ENCODE peak calls at places on chromosomes 1 and 21, in four cellular contexts. X is PC-9, Q is neural progenitor cell, P is psoas muscle. Z is an unnamed sample. For H3K4me1, the result is how much of the 10 kb centered on the place peaks cover.

GRCh38 chr1:190320952-190321351 is 156.7 kb downstream of the BRINP3 start:
- DNase-seq in X (no peak), Q (peak), P (no peak), Z (no peak)

GRCh38 chr21:31557956-31558838 is 101.3 kb upstream of the SOD1 start:
- DNase-seq in P (peak), X (peak), Q (peak), Z (no peak)

GRCh38 chr1:47682198-47682597 is 244.4 kb downstream of the FOXD2 start:
- DNase-seq in X (no peak), Q (no peak), P (no peak), Z (peak)

GRCh38 chr1:237590381-237590780 is 300.3 kb downstream of the ZP4 start:
- DNase-seq in P (no peak), Q (no peak), X (no peak), Z (no peak)

GRCh38 chr1:119632103-119632490 is 16.0 kb downstream of the ZNF697 start:
- DNase-seq in X (peak), P (no peak), Q (no peak), Z (no peak)

GRCh38 chr1:153415850-153416570 is at the start of gene S100A7A:
- DNase-seq in X (no peak), Q (no peak), P (no peak), Z (peak)

GRCh38 chr1:226990133-226990716 is 50.1 kb downstream of the COQ8A start:
- DNase-seq in Q (no peak), P (peak), X (no peak), Z (no peak)

GRCh38 chr1:93976711-93977328 is 67.6 kb upstream of the GCLM start:
- DNase-seq in X (no peak), P (no peak), Q (no peak), Z (no peak)

GRCh38 chr1:163055531-163055930 is 13.6 kb upstream of the RGS4 start:
- DNase-seq in X (no peak), Q (no peak), P (no peak), Z (no peak)

GRCh38 chr1:6448749-6449631 is 17.0 kb downstream of the TNFRSF25 start:
- DNase-seq in X (no peak), P (no peak), Q (peak), Z (no peak)

GRCh38 chr1:184463680-184464079 is 76.9 kb downstream of the C1orf21 start:
- DNase-seq in X (no peak), Q (no peak), P (no peak), Z (no peak)

GRCh38 chr1:46630719-46631118 is 14.1 kb upstream of the MOB3C start:
- DNase-seq in Q (no peak), X (no peak), P (no peak), Z (no peak)

GRCh38 chr1:203128691-203129500 is 1.4 kb downstream of the ADORA1 start:
- DNase-seq in P (no peak), Q (no peak), X (no peak), Z (peak)

GRCh38 chr1:152917794-152918193 is 9.4 kb downstream of the IVL start:
- DNase-seq in P (no peak), X (no peak), Q (no peak), Z (no peak)

GRCh38 chr1:20373764-20374163 is 83.1 kb downstream of the VWA5B1 start:
- DNase-seq in X (no peak), Q (peak), P (no peak), Z (no peak)

GRCh38 chr1:234862360-234862943 is 252.5 kb upstream of the IRF2BP2 start:
- DNase-seq in Q (no peak), P (no peak), X (no peak), Z (no peak)

GRCh38 chr1:245840971-245841370 is 666.1 kb downstream of the SMYD3 start:
- DNase-seq in Q (no peak), X (no peak), P (no peak), Z (no peak)

GRCh38 chr1:32724678-32725594 is 22.4 kb upstream of the SYNC start:
- DNase-seq in X (peak), Q (peak), P (peak), Z (peak)

GRCh38 chr1:66374561-66375111 is 159.3 kb upstream of the SGIP1 start:
- DNase-seq in P (no peak), X (no peak), Q (no peak), Z (no peak)

GRCh38 chr1:186420311-186420710 is 40.6 kb downstream of the PDC start:
- DNase-seq in Q (no peak), P (no peak), X (no peak), Z (no peak)
- H3K4me1 ChIP-seq in Q (under half), P (under half), X (under half), Z (under half)

GRCh38 chr1:64581786-64582185 is 111.9 kb downstream of the CACHD1 start:
- DNase-seq in X (no peak), Q (no peak), P (no peak), Z (no peak)

DNA sequence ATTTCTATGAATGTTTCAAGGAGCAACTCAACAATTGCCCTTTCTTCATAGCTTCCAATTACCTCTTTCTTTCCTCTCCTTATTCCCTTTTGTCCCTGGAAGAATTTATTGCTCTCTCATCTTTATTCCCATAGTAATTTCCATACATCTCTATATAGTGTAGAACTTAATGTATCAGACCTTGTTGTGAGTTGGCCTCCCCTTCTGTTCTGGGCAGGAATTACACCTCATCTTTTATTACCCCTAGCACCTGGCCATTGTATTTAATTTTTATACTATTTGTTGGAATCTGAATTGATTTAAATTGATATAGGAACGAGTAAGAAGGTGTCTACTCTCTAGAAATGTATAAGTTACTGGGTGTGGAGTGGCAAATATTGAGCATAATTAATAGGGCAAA is 114.5 kb downstream of the CACHD1 start:
- DNase-seq in Q (no peak), X (no peak), P (no peak), Z (no peak)
- TF ChIP-seq CTCF in Q (peak), X (peak), P (no peak), Z (peak)

GRCh38 chr21:41760411-41760810 is 6.4 kb downstream of the RIPK4 start:
- DNase-seq in X (no peak), P (no peak), Q (no peak), Z (no peak)
- H3K4me1 ChIP-seq in X (half or more), P (under half), Q (under half), Z (under half)

DNA sequence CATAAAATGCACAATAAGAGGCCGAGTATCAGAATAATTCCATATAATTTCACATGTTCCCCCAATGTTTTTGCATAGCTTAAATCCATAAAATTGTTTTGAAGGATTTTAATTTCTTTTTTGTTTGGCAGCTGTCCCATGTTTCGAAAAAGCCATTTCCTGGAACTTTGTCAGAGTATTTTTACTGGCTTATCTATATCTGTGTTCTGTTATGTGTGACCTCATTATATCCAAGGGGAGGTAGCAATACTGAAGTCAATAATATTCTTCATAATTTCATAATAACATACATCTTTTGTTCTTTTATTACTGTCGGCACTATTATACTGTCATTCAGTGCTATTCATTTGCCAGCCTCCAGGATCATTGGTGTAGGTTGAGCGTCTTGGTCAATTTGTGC is 9.4 kb upstream of the BACH1 start:
- DNase-seq in P (no peak), Q (no peak), X (no peak), Z (no peak)
- TF ChIP-seq CTCF in P (no peak), Q (no peak), X (no peak), Z (no peak)

GRCh38 chr1:208430220-208430619 is 186.0 kb upstream of the PLXNA2 start:
- DNase-seq in P (no peak), Q (no peak), X (no peak), Z (no peak)
- H3K4me1 ChIP-seq in P (under half), Q (under half), X (under half), Z (under half)

DNA sequence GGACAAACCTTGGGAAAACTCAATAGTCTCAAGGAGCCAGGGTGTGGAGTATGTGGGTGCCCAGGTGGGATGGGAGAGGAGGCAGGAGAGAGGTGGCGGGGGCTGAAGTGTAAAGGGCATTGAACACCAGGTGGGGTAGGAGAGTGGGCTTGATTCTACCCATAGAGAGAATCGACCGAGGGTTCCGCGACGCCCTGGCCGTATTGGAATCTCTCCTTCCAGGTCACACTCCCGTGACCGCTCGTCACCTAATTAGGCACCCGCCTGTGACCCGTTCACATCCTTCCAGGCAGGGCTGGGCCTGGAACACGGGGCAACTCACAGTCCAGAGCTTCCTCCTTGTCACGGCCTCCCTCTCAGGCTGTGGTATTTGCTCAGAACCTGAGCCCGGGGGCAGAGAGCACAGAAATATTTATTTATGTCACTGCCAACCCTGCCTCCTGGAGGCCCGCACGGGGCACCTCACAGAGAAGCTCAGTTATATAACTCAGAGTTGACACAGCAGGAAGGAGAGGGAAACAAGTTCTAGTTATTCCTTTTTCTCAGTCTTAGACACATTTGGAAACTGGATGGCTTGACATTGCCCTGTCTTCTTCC is 12.0 kb downstream of the NCMAP start:
- DNase-seq in X (peak), Q (peak), P (no peak), Z (no peak)
- TF ChIP-seq CTCF in X (no peak), Q (no peak), P (no peak), Z (no peak)

GRCh38 chr21:29072873-29073221 is 601 bp downstream of the CCT8 start:
- DNase-seq in Q (peak), X (no peak), P (no peak), Z (no peak)

GRCh38 chr21:29073222-29074006 is at the start of gene CCT8:
- DNase-seq in P (peak), Q (peak), X (peak), Z (peak)

GRCh38 chr21:29074007-29074376 is 544 bp upstream of the CCT8 start:
- DNase-seq in Q (no peak), X (no peak), P (no peak), Z (no peak)

GRCh38 chr21:29075706-29076447 is 2.4 kb upstream of the CCT8 start:
- DNase-seq in P (no peak), X (peak), Q (no peak), Z (no peak)

DNA sequence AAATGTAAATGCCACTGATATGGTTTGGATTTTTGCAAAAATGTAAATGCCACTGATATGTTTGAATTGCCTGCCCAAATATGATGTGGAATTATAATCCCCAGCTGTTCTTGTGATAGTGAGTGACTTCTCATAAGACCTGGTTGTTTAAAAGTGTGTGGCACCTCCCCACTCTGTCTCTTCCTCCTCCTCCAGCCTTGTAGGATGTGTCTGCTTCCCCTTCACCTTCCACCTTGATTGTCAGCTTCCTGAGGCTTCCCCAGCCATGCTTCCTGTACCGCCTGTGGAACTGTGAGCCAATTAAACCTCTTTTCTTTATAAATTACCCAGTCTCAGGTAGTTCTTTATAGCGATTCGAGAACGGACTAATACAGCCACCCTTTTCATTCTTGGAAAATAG is 1.3 kb upstream of the CCT8 start:
- DNase-seq in X (no peak), Q (no peak), P (no peak), Z (no peak)
- H3K4me1 ChIP-seq in X (under half), Q (under half), P (under half), Z (under half)

GRCh38 chr1:205939690-205940330 is 3.4 kb downstream of the SLC26A9 start:
- DNase-seq in P (no peak), X (peak), Q (peak), Z (no peak)
- TF ChIP-seq CTCF in P (no peak), X (peak), Q (peak), Z (no peak)

Z was measured in right atrium auricular region.